ENCODE peak calls at places on chromosomes 16 and 17, in eight cellular contexts. M, L, S, V, T, D, H and Q are unnamed samples.

GRCh38 chr17:74815671-74816370 is 39.7 kb upstream of the NAT9 start:
- DNase-seq in S (no peak), H (no peak), M (peak; percentile 47), T (peak; percentile 47), L (no peak), D (no peak), V (no peak), Q (no peak)

GRCh38 chr16:87806608-87807546 is 41.1 kb upstream of the KLHDC4 start:
- DNase-seq in V (peak; percentile 99), M (peak; percentile 95), H (peak; percentile 62), D (no peak), S (peak; percentile 18), L (peak; percentile 63), T (no peak), Q (peak; percentile 61)

GRCh38 chr17:16989953-16990860 is 18.3 kb upstream of the TNFRSF13B start:
- DNase-seq in V (no peak), S (peak; percentile 40), H (no peak), L (no peak), D (no peak), T (no peak), M (peak; percentile 41), Q (peak; percentile 52)

GRCh38 chr16:65876200-65876498 is 490.3 kb upstream of the CDH5 start:
- DNase-seq in L (no peak), V (no peak), M (no peak), T (no peak), H (no peak), D (no peak), S (no peak), Q (no peak)

GRCh38 chr17:39845052-39845976 is 18.8 kb downstream of the IKZF3 start:
- DNase-seq in M (no peak), T (no peak), L (no peak), D (no peak), S (no peak), H (no peak), V (no peak), Q (no peak)

GRCh38 chr17:78144736-78145641 is 1.2 kb upstream of the C17orf99 start:
- DNase-seq in M (no peak), S (no peak), V (no peak), D (no peak), T (no peak), H (peak; percentile 90), L (no peak), Q (no peak)

GRCh38 chr17:37779554-37779953 is 34.7 kb upstream of the HNF1B start:
- DNase-seq in L (no peak), S (no peak), M (no peak), V (no peak), H (no peak), T (no peak), D (no peak), Q (no peak)

GRCh38 chr16:76335187-76335974 is 58.2 kb downstream of the CNTNAP4 start:
- DNase-seq in M (no peak), L (no peak), T (no peak), V (no peak), S (no peak), D (no peak), H (no peak), Q (no peak)

GRCh38 chr17:75370288-75370687 is 35.2 kb downstream of the GRB2 start:
- DNase-seq in V (no peak), T (no peak), M (no peak), L (no peak), H (no peak), S (no peak), D (peak; percentile 41), Q (no peak)

GRCh38 chr17:36877001-36877400 is 60.3 kb upstream of the LHX1 start:
- DNase-seq in M (no peak), L (no peak), D (no peak), S (no peak), H (no peak), V (no peak), T (no peak), Q (no peak)

GRCh38 chr17:17576772-17577234 is 14.7 kb downstream of the PEMT start:
- DNase-seq in M (no peak), L (no peak), H (no peak), S (no peak), V (no peak), T (peak; percentile 58), D (no peak), Q (no peak)

GRCh38 chr16:82761858-82762257 is 135.1 kb downstream of the CDH13 start:
- DNase-seq in V (no peak), L (no peak), H (no peak), T (peak; percentile 6), S (peak; percentile 13), M (no peak), D (no peak), Q (no peak)

GRCh38 chr17:59840329-59840907 is 52.3 kb downstream of the TUBD1 start:
- DNase-seq in L (no peak), D (no peak), T (no peak), M (no peak), H (no peak), S (no peak), V (no peak), Q (peak; percentile 77)

GRCh38 chr16:3065069-3065741 is at the start of gene IL32:
- DNase-seq in S (no peak), H (peak; percentile 70), V (no peak), D (peak; percentile 48), L (peak; percentile 36), M (no peak), T (no peak), Q (peak; percentile 65)

GRCh38 chr16:86343733-86344585 is 166.4 kb upstream of the FOXF1 start:
- DNase-seq in H (no peak), L (no peak), S (no peak), D (no peak), T (peak; percentile 43), V (no peak), M (no peak), Q (no peak)

GRCh38 chr17:57288034-57288752 is 31.9 kb downstream of the MSI2 start:
- DNase-seq in M (no peak), D (no peak), S (no peak), H (no peak), V (no peak), L (no peak), T (no peak), Q (no peak)

GRCh38 chr16:69399361-69399760 is 13.6 kb upstream of the TERF2 start:
- DNase-seq in H (no peak), M (no peak), T (no peak), L (no peak), D (no peak), S (no peak), V (no peak), Q (no peak)

GRCh38 chr17:82156284-82156925 is 56.2 kb downstream of the CCDC57 start:
- DNase-seq in H (no peak), M (no peak), D (no peak), L (no peak), V (no peak), S (no peak), T (no peak), Q (no peak)

GRCh38 chr17:82161216-82161615 is 51.4 kb downstream of the CCDC57 start:
- DNase-seq in D (no peak), H (no peak), S (no peak), L (no peak), V (no peak), M (no peak), T (no peak), Q (no peak)

GRCh38 chr17:82158825-82159224 is 53.8 kb downstream of the CCDC57 start:
- DNase-seq in S (no peak), T (no peak), D (no peak), M (no peak), V (no peak), H (no peak), L (no peak), Q (no peak)

GRCh38 chr17:82157046-82158035 is 55.3 kb downstream of the CCDC57 start:
- DNase-seq in T (no peak), L (no peak), V (no peak), M (no peak), D (no peak), S (no peak), H (no peak), Q (no peak)

DNA sequence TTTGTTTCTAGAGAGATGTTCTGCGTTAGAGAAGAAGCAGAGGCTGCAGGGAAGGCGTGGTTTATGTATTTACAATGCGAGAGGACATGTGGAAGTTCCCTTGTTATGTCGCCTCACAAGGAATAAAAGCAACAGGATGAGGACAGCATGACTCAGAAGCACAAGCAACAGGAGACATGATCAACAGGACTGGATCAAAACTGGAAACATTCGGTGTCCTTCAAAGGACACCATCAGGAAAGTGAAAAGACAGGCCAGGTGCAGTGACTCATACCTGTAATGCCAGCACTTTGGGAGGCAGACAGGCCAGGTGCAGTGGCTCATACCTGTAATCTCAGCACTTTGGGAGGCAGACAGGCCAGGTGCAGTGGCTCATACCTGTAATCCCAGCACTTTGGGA is 52.6 kb downstream of the CCDC57 start:
- DNase-seq in L (no peak), M (no peak), H (no peak), T (no peak), D (no peak), V (no peak), S (no peak), Q (no peak)
- TF ChIP-seq CTCF in L (no peak), M (no peak), H (no peak), T (no peak), D (no peak), V (no peak), S (no peak), Q (no peak)

GRCh38 chr16:48526058-48526957 is 83.7 kb downstream of the N4BP1 start:
- DNase-seq in S (peak; percentile 51), L (no peak), M (peak; percentile 58), D (no peak), T (no peak), V (no peak), H (no peak), Q (peak; percentile 73)
- TF ChIP-seq CTCF in S (peak; percentile 68), L (no peak), M (peak; percentile 65), D (no peak), T (no peak), V (peak; percentile 84), H (no peak), Q (peak; percentile 48)

GRCh38 chr17:14886200-14886739 is 378.9 kb downstream of the PMP22 start:
- DNase-seq in L (no peak), M (peak; percentile 35), T (peak; percentile 1), D (no peak), V (no peak), H (no peak), S (peak; percentile 29), Q (no peak)
- TF ChIP-seq CTCF in L (no peak), M (peak; percentile 79), T (peak; percentile 18), D (no peak), V (no peak), H (no peak), S (peak; percentile 34), Q (no peak)

GRCh38 chr16:31714899-31715504 is 158.6 kb upstream of the ZNF267 start:
- DNase-seq in S (no peak), H (no peak), L (no peak), D (no peak), T (no peak), M (peak; percentile 18), V (no peak), Q (no peak)

GRCh38 chr16:31712064-31712540 is 161.5 kb upstream of the ZNF267 start:
- DNase-seq in V (no peak), S (no peak), L (no peak), T (no peak), D (no peak), M (no peak), H (peak; percentile 19), Q (no peak)

GRCh38 chr16:31715915-31716314 is 157.7 kb upstream of the ZNF267 start:
- DNase-seq in T (no peak), M (no peak), L (no peak), V (no peak), H (peak; percentile 11), S (no peak), D (no peak), Q (no peak)

GRCh38 chr16:31713071-31713944 is 160.3 kb upstream of the ZNF267 start:
- DNase-seq in V (peak; percentile 92), L (peak; percentile 56), T (peak; percentile 96), M (peak; percentile 96), H (peak; percentile 96), S (peak; percentile 93), D (peak; percentile 94), Q (peak; percentile 96)

GRCh38 chr16:31713945-31714898 is 159.4 kb upstream of the ZNF267 start:
- DNase-seq in D (no peak), T (peak; percentile 6), L (no peak), H (no peak), M (no peak), S (no peak), V (no peak), Q (no peak)
- TF ChIP-seq CTCF in D (no peak), T (peak; percentile 38), L (peak; percentile 3), H (no peak), M (peak; percentile 76), S (peak; percentile 25), V (peak; percentile 27), Q (peak; percentile 33)